ENCODE peak calls at places on chromosomes 3 and 15, in ten cellular contexts. One of them, this sample, is unnamed.

GRCh38 chr15:51494411-51495314 is 127.9 kb downstream of the DMXL2 start:
- DNase-seq in heart right ventricle: no peak
- DNase-seq in stimulated activated CD8-positive, alpha-beta memory T cell treated with anti-CD3 and anti-CD28 coated beads, Interleukin-15, amount 100 ng/mL, for 24 hours: no peak
- DNase-seq in EH: peak
- DNase-seq in GM10248: no peak
- DNase-seq in GM18507: no peak
- DNase-seq in GM04504: no peak
- DNase-seq in left lung: no peak
- DNase-seq in effector memory CD8-positive, alpha-beta T cell: no peak
- DNase-seq in AML-193: no peak
- DNase-seq in this sample: no peak

GRCh38 chr3:148948913-148949657 is 42.3 kb upstream of the GYG1 start:
- DNase-seq in AML-193: no peak
- DNase-seq in heart right ventricle: no peak
- DNase-seq in GM10248: no peak
- DNase-seq in GM04504: no peak
- DNase-seq in stimulated activated CD8-positive, alpha-beta memory T cell treated with anti-CD3 and anti-CD28 coated beads, Interleukin-15, amount 100 ng/mL, for 24 hours: no peak
- DNase-seq in left lung: no peak
- DNase-seq in EH: no peak
- DNase-seq in GM18507: no peak
- DNase-seq in effector memory CD8-positive, alpha-beta T cell: no peak
- DNase-seq in this sample: no peak

GRCh38 chr15:90191795-90192494 is 9.2 kb upstream of the SEMA4B start:
- DNase-seq in EH: peak
- DNase-seq in heart right ventricle: peak
- DNase-seq in GM18507: no peak
- DNase-seq in GM10248: peak
- DNase-seq in left lung: peak
- DNase-seq in stimulated activated CD8-positive, alpha-beta memory T cell treated with anti-CD3 and anti-CD28 coated beads, Interleukin-15, amount 100 ng/mL, for 24 hours: no peak
- DNase-seq in GM04504: no peak
- DNase-seq in AML-193: no peak
- DNase-seq in effector memory CD8-positive, alpha-beta T cell: no peak
- DNase-seq in this sample: peak

GRCh38 chr3:131526801-131527347 is 24.1 kb upstream of the MRPL3 start:
- DNase-seq in effector memory CD8-positive, alpha-beta T cell: no peak
- DNase-seq in GM18507: no peak
- DNase-seq in EH: peak
- DNase-seq in heart right ventricle: peak
- DNase-seq in GM04504: no peak
- DNase-seq in AML-193: no peak
- DNase-seq in stimulated activated CD8-positive, alpha-beta memory T cell treated with anti-CD3 and anti-CD28 coated beads, Interleukin-15, amount 100 ng/mL, for 24 hours: no peak
- DNase-seq in GM10248: peak
- DNase-seq in left lung: peak
- DNase-seq in this sample: no peak

GRCh38 chr15:59329570-59330350 is 42.9 kb downstream of the MYO1E start:
- DNase-seq in heart right ventricle: no peak
- DNase-seq in effector memory CD8-positive, alpha-beta T cell: no peak
- DNase-seq in EH: peak
- DNase-seq in GM04504: no peak
- DNase-seq in GM10248: no peak
- DNase-seq in AML-193: no peak
- DNase-seq in GM18507: no peak
- DNase-seq in left lung: no peak
- DNase-seq in stimulated activated CD8-positive, alpha-beta memory T cell treated with anti-CD3 and anti-CD28 coated beads, Interleukin-15, amount 100 ng/mL, for 24 hours: no peak
- DNase-seq in this sample: no peak

GRCh38 chr15:98428253-98428989 is 219.9 kb upstream of the IGF1R start:
- DNase-seq in GM04504: peak
- DNase-seq in AML-193: peak
- DNase-seq in GM10248: peak
- DNase-seq in left lung: peak
- DNase-seq in GM18507: peak
- DNase-seq in stimulated activated CD8-positive, alpha-beta memory T cell treated with anti-CD3 and anti-CD28 coated beads, Interleukin-15, amount 100 ng/mL, for 24 hours: peak
- DNase-seq in effector memory CD8-positive, alpha-beta T cell: peak
- DNase-seq in heart right ventricle: peak
- DNase-seq in EH: peak
- DNase-seq in this sample: peak

GRCh38 chr3:111541911-111542483 is at the start of gene CD96:
- DNase-seq in GM10248: peak
- DNase-seq in GM18507: no peak
- DNase-seq in left lung: no peak
- DNase-seq in stimulated activated CD8-positive, alpha-beta memory T cell treated with anti-CD3 and anti-CD28 coated beads, Interleukin-15, amount 100 ng/mL, for 24 hours: no peak
- DNase-seq in EH: peak
- DNase-seq in effector memory CD8-positive, alpha-beta T cell: peak
- DNase-seq in AML-193: peak
- DNase-seq in GM04504: no peak
- DNase-seq in heart right ventricle: no peak
- DNase-seq in this sample: no peak

GRCh38 chr3:186219211-186219638 is 110.3 kb upstream of the ETV5 start:
- DNase-seq in GM18507: no peak
- DNase-seq in stimulated activated CD8-positive, alpha-beta memory T cell treated with anti-CD3 and anti-CD28 coated beads, Interleukin-15, amount 100 ng/mL, for 24 hours: no peak
- DNase-seq in GM10248: no peak
- DNase-seq in AML-193: no peak
- DNase-seq in GM04504: no peak
- DNase-seq in EH: no peak
- DNase-seq in left lung: no peak
- DNase-seq in effector memory CD8-positive, alpha-beta T cell: no peak
- DNase-seq in heart right ventricle: no peak
- DNase-seq in this sample: no peak

GRCh38 chr15:63945838-63946298 is 100.4 kb downstream of the DAPK2 start:
- DNase-seq in GM10248: no peak
- DNase-seq in EH: no peak
- DNase-seq in left lung: peak
- DNase-seq in effector memory CD8-positive, alpha-beta T cell: no peak
- DNase-seq in AML-193: no peak
- DNase-seq in stimulated activated CD8-positive, alpha-beta memory T cell treated with anti-CD3 and anti-CD28 coated beads, Interleukin-15, amount 100 ng/mL, for 24 hours: no peak
- DNase-seq in GM18507: no peak
- DNase-seq in heart right ventricle: no peak
- DNase-seq in GM04504: no peak
- DNase-seq in this sample: no peak

GRCh38 chr3:72260590-72260914 is 475.6 kb upstream of the PROK2 start:
- DNase-seq in EH: no peak
- DNase-seq in GM18507: no peak
- DNase-seq in heart right ventricle: no peak
- DNase-seq in GM04504: no peak
- DNase-seq in AML-193: no peak
- DNase-seq in GM10248: no peak
- DNase-seq in left lung: no peak
- DNase-seq in stimulated activated CD8-positive, alpha-beta memory T cell treated with anti-CD3 and anti-CD28 coated beads, Interleukin-15, amount 100 ng/mL, for 24 hours: no peak
- DNase-seq in effector memory CD8-positive, alpha-beta T cell: no peak
- DNase-seq in this sample: no peak

GRCh38 chr3:186807231-186807630 is 949 bp upstream of the RFC4 start:
- DNase-seq in EH: no peak
- DNase-seq in stimulated activated CD8-positive, alpha-beta memory T cell treated with anti-CD3 and anti-CD28 coated beads, Interleukin-15, amount 100 ng/mL, for 24 hours: no peak
- DNase-seq in GM04504: no peak
- DNase-seq in GM10248: no peak
- DNase-seq in effector memory CD8-positive, alpha-beta T cell: no peak
- DNase-seq in AML-193: peak
- DNase-seq in heart right ventricle: no peak
- DNase-seq in GM18507: no peak
- DNase-seq in left lung: no peak
- DNase-seq in this sample: no peak

GRCh38 chr3:195208631-195209030 is 62.3 kb downstream of the XXYLT1 start:
- DNase-seq in heart right ventricle: no peak
- DNase-seq in GM10248: no peak
- DNase-seq in effector memory CD8-positive, alpha-beta T cell: no peak
- DNase-seq in EH: no peak
- DNase-seq in GM18507: no peak
- DNase-seq in left lung: no peak
- DNase-seq in AML-193: no peak
- DNase-seq in GM04504: no peak
- DNase-seq in stimulated activated CD8-positive, alpha-beta memory T cell treated with anti-CD3 and anti-CD28 coated beads, Interleukin-15, amount 100 ng/mL, for 24 hours: no peak
- DNase-seq in this sample: no peak

GRCh38 chr3:149336925-149337324 is 3.5 kb upstream of the TM4SF18 start:
- DNase-seq in GM10248: no peak
- DNase-seq in GM04504: no peak
- DNase-seq in heart right ventricle: no peak
- DNase-seq in left lung: no peak
- DNase-seq in effector memory CD8-positive, alpha-beta T cell: no peak
- DNase-seq in EH: peak
- DNase-seq in GM18507: no peak
- DNase-seq in AML-193: no peak
- DNase-seq in stimulated activated CD8-positive, alpha-beta memory T cell treated with anti-CD3 and anti-CD28 coated beads, Interleukin-15, amount 100 ng/mL, for 24 hours: no peak
- DNase-seq in this sample: no peak

GRCh38 chr15:90002428-90002844 is 1.3 kb downstream of the ZNF710 start:
- DNase-seq in GM04504: peak
- DNase-seq in GM10248: peak
- DNase-seq in effector memory CD8-positive, alpha-beta T cell: peak
- DNase-seq in heart right ventricle: peak
- DNase-seq in stimulated activated CD8-positive, alpha-beta memory T cell treated with anti-CD3 and anti-CD28 coated beads, Interleukin-15, amount 100 ng/mL, for 24 hours: no peak
- DNase-seq in AML-193: peak
- DNase-seq in EH: peak
- DNase-seq in GM18507: peak
- DNase-seq in left lung: peak
- DNase-seq in this sample: peak

GRCh38 chr3:142987707-142988106 is 13.7 kb upstream of the U2SURP start:
- DNase-seq in heart right ventricle: no peak
- DNase-seq in GM04504: no peak
- DNase-seq in EH: no peak
- DNase-seq in AML-193: no peak
- DNase-seq in GM10248: peak
- DNase-seq in left lung: no peak
- DNase-seq in effector memory CD8-positive, alpha-beta T cell: no peak
- DNase-seq in GM18507: no peak
- DNase-seq in stimulated activated CD8-positive, alpha-beta memory T cell treated with anti-CD3 and anti-CD28 coated beads, Interleukin-15, amount 100 ng/mL, for 24 hours: no peak
- DNase-seq in this sample: no peak

GRCh38 chr3:157445897-157446296 is 9.2 kb downstream of the PTX3 start:
- DNase-seq in GM10248: no peak
- DNase-seq in GM04504: no peak
- DNase-seq in heart right ventricle: no peak
- DNase-seq in AML-193: peak
- DNase-seq in GM18507: no peak
- DNase-seq in effector memory CD8-positive, alpha-beta T cell: no peak
- DNase-seq in stimulated activated CD8-positive, alpha-beta memory T cell treated with anti-CD3 and anti-CD28 coated beads, Interleukin-15, amount 100 ng/mL, for 24 hours: no peak
- DNase-seq in left lung: no peak
- DNase-seq in EH: peak
- DNase-seq in this sample: no peak

GRCh38 chr15:56927816-56928215 is 9.4 kb downstream of the TCF12 start:
- DNase-seq in effector memory CD8-positive, alpha-beta T cell: no peak
- DNase-seq in EH: peak
- DNase-seq in GM04504: no peak
- DNase-seq in AML-193: no peak
- DNase-seq in left lung: no peak
- DNase-seq in stimulated activated CD8-positive, alpha-beta memory T cell treated with anti-CD3 and anti-CD28 coated beads, Interleukin-15, amount 100 ng/mL, for 24 hours: no peak
- DNase-seq in heart right ventricle: no peak
- DNase-seq in GM18507: no peak
- DNase-seq in GM10248: no peak
- DNase-seq in this sample: no peak

GRCh38 chr3:165378761-165379160 is 182.6 kb upstream of the SLITRK3 start:
- DNase-seq in GM18507: no peak
- DNase-seq in EH: no peak
- DNase-seq in left lung: no peak
- DNase-seq in AML-193: no peak
- DNase-seq in GM04504: no peak
- DNase-seq in effector memory CD8-positive, alpha-beta T cell: no peak
- DNase-seq in heart right ventricle: no peak
- DNase-seq in GM10248: no peak
- DNase-seq in stimulated activated CD8-positive, alpha-beta memory T cell treated with anti-CD3 and anti-CD28 coated beads, Interleukin-15, amount 100 ng/mL, for 24 hours: no peak
- DNase-seq in this sample: no peak

GRCh38 chr3:42012935-42013651 is 51.2 kb upstream of the ULK4 start:
- DNase-seq in stimulated activated CD8-positive, alpha-beta memory T cell treated with anti-CD3 and anti-CD28 coated beads, Interleukin-15, amount 100 ng/mL, for 24 hours: peak
- DNase-seq in GM04504: no peak
- DNase-seq in left lung: peak
- DNase-seq in heart right ventricle: peak
- DNase-seq in AML-193: peak
- DNase-seq in GM10248: peak
- DNase-seq in GM18507: peak
- DNase-seq in EH: peak
- DNase-seq in effector memory CD8-positive, alpha-beta T cell: peak
- DNase-seq in this sample: peak

GRCh38 chr15:63495343-63495742 is 9.1 kb upstream of the USP3 start:
- DNase-seq in left lung: no peak
- DNase-seq in heart right ventricle: no peak
- DNase-seq in effector memory CD8-positive, alpha-beta T cell: no peak
- DNase-seq in AML-193: no peak
- DNase-seq in GM04504: no peak
- DNase-seq in GM10248: no peak
- DNase-seq in EH: no peak
- DNase-seq in GM18507: no peak
- DNase-seq in stimulated activated CD8-positive, alpha-beta memory T cell treated with anti-CD3 and anti-CD28 coated beads, Interleukin-15, amount 100 ng/mL, for 24 hours: no peak
- DNase-seq in this sample: no peak

GRCh38 chr3:186787642-186788481 is 4.5 kb downstream of the EIF4A2 start:
- DNase-seq in effector memory CD8-positive, alpha-beta T cell: no peak
- DNase-seq in EH: no peak
- DNase-seq in heart right ventricle: no peak
- DNase-seq in AML-193: no peak
- DNase-seq in left lung: no peak
- DNase-seq in GM04504: no peak
- DNase-seq in GM18507: no peak
- DNase-seq in stimulated activated CD8-positive, alpha-beta memory T cell treated with anti-CD3 and anti-CD28 coated beads, Interleukin-15, amount 100 ng/mL, for 24 hours: no peak
- DNase-seq in GM10248: no peak
- DNase-seq in this sample: no peak

GRCh38 chr3:72746412-72747411 is 101.5 kb downstream of the SHQ1 start:
- DNase-seq in effector memory CD8-positive, alpha-beta T cell: no peak
- DNase-seq in GM10248: no peak
- DNase-seq in GM18507: no peak
- DNase-seq in GM04504: no peak
- DNase-seq in stimulated activated CD8-positive, alpha-beta memory T cell treated with anti-CD3 and anti-CD28 coated beads, Interleukin-15, amount 100 ng/mL, for 24 hours: no peak
- DNase-seq in EH: peak
- DNase-seq in heart right ventricle: no peak
- DNase-seq in left lung: no peak
- DNase-seq in AML-193: no peak
- DNase-seq in this sample: no peak

GRCh38 chr3:73418636-73419035 is 206.1 kb downstream of the PDZRN3 start:
- DNase-seq in AML-193: no peak
- DNase-seq in left lung: no peak
- DNase-seq in GM10248: no peak
- DNase-seq in stimulated activated CD8-positive, alpha-beta memory T cell treated with anti-CD3 and anti-CD28 coated beads, Interleukin-15, amount 100 ng/mL, for 24 hours: no peak
- DNase-seq in EH: no peak
- DNase-seq in heart right ventricle: no peak
- DNase-seq in effector memory CD8-positive, alpha-beta T cell: no peak
- DNase-seq in GM04504: no peak
- DNase-seq in GM18507: no peak
- DNase-seq in this sample: no peak

This sample was measured in suprapubic skin.